ENCODE peak calls at places on chromosomes 11 and 22, in ten cellular contexts. D, T, Z, R, G, F, Y, P, M and V are unnamed samples.

GRCh38 chr11:79170289-79170688 is 270.5 kb downstream of the TENM4 start:
- DNase-seq in D (no peak), T (no peak), Z (no peak), R (no peak), G (no peak), F (no peak), Y (no peak), P (no peak), M (no peak), V (no peak)

GRCh38 chr11:113475160-113475761 is at the start of gene DRD2:
- DNase-seq in D (peak), T (no peak), Z (no peak), R (peak), G (peak), F (no peak), Y (no peak), P (no peak), M (no peak), V (no peak)

GRCh38 chr22:36724836-36725235 is 21.3 kb upstream of the CACNG2 start:
- DNase-seq in D (no peak), T (no peak), Z (no peak), R (no peak), G (no peak), F (no peak), Y (peak), P (no peak), M (no peak), V (no peak)

GRCh38 chr11:95487391-95487790 is 256.4 kb upstream of the SESN3 start:
- DNase-seq in D (no peak), T (no peak), Z (no peak), R (no peak), G (no peak), F (peak), Y (no peak), P (no peak), M (no peak), V (no peak)

GRCh38 chr11:36306888-36307287 is 10.8 kb downstream of the PRR5L start:
- DNase-seq in D (no peak), T (no peak), Z (no peak), R (no peak), G (no peak), F (peak), Y (no peak), P (no peak), M (no peak), V (no peak)

GRCh38 chr11:19557720-19558140 is 154.9 kb upstream of the NAV2 start:
- DNase-seq in D (peak), T (peak), Z (peak), R (peak), G (peak), F (peak), Y (peak), P (peak), M (peak), V (peak)

GRCh38 chr11:66749091-66749490 is 20.1 kb upstream of the SPTBN2 start:
- DNase-seq in D (no peak), T (no peak), Z (no peak), R (no peak), G (no peak), F (no peak), Y (no peak), P (no peak), M (no peak), V (no peak)

GRCh38 chr22:26364066-26365015 is 64.7 kb upstream of the ASPHD2 start:
- DNase-seq in D (peak), T (no peak), Z (peak), R (peak), G (peak), F (peak), Y (no peak), P (no peak), M (peak), V (no peak)

GRCh38 chr11:114477946-114478537 is 38.8 kb downstream of the REXO2 start:
- DNase-seq in D (no peak), T (no peak), Z (no peak), R (no peak), G (no peak), F (no peak), Y (no peak), P (no peak), M (no peak), V (no peak)

GRCh38 chr22:20524004-20524481 is 16.6 kb downstream of the MED15 start:
- DNase-seq in D (no peak), T (no peak), Z (no peak), R (no peak), G (peak), F (no peak), Y (no peak), P (no peak), M (no peak), V (no peak)

GRCh38 chr11:11396290-11397042 is 43.4 kb upstream of the CSNK2A3 start:
- DNase-seq in D (peak), T (no peak), Z (no peak), R (no peak), G (no peak), F (no peak), Y (no peak), P (no peak), M (no peak), V (no peak)

GRCh38 chr11:34731596-34731995 is 110.7 kb downstream of the EHF start:
- DNase-seq in D (no peak), T (no peak), Z (no peak), R (no peak), G (no peak), F (no peak), Y (no peak), P (no peak), M (no peak), V (no peak)

GRCh38 chr22:46262449-46263207 is 515 bp downstream of the PKDREJ start:
- DNase-seq in D (no peak), T (no peak), Z (no peak), R (peak), G (no peak), F (no peak), Y (peak), P (no peak), M (no peak), V (peak)